ENCODE peak calls at places on chromosomes 7 and 10, in ten cellular contexts. One of them, this sample, is unnamed.

GRCh38 chr10:96619120-96619519 is 32.3 kb upstream of the TM9SF3 start:
- DNase-seq in fibroblast of the conjunctiva: no peak
- DNase-seq in left ventricle myocardium inferior: peak; percentile 22
- DNase-seq in GM19239: no peak
- DNase-seq in T-helper 17 cell: no peak
- DNase-seq in ovary: no peak
- DNase-seq in GM12892: no peak
- DNase-seq in stimulated activated CD4-positive, alpha-beta T cell treated with anti-CD3 and anti-CD28 coated beads, TNF-alpha, amount 100 ng/mL, for 1 hour: no peak
- DNase-seq in HCEC 1CT: no peak
- DNase-seq in lung: no peak
- DNase-seq in this sample: no peak

GRCh38 chr7:48052748-48053147 is 17.4 kb downstream of the C7orf57 start:
- DNase-seq in lung: no peak
- DNase-seq in T-helper 17 cell: no peak
- DNase-seq in GM12892: no peak
- DNase-seq in fibroblast of the conjunctiva: no peak
- DNase-seq in left ventricle myocardium inferior: no peak
- DNase-seq in GM19239: no peak
- DNase-seq in ovary: no peak
- DNase-seq in HCEC 1CT: peak; percentile 57
- DNase-seq in stimulated activated CD4-positive, alpha-beta T cell treated with anti-CD3 and anti-CD28 coated beads, TNF-alpha, amount 100 ng/mL, for 1 hour: no peak
- DNase-seq in this sample: no peak

GRCh38 chr7:26008428-26008827 is 143.6 kb upstream of the NFE2L3 start:
- DNase-seq in stimulated activated CD4-positive, alpha-beta T cell treated with anti-CD3 and anti-CD28 coated beads, TNF-alpha, amount 100 ng/mL, for 1 hour: no peak
- DNase-seq in fibroblast of the conjunctiva: no peak
- DNase-seq in HCEC 1CT: no peak
- DNase-seq in left ventricle myocardium inferior: no peak
- DNase-seq in T-helper 17 cell: no peak
- DNase-seq in ovary: no peak
- DNase-seq in GM19239: no peak
- DNase-seq in GM12892: no peak
- DNase-seq in lung: no peak
- DNase-seq in this sample: no peak

GRCh38 chr7:103593691-103594090 is 147.7 kb upstream of the SLC26A5 start:
- DNase-seq in GM12892: no peak
- DNase-seq in ovary: no peak
- DNase-seq in stimulated activated CD4-positive, alpha-beta T cell treated with anti-CD3 and anti-CD28 coated beads, TNF-alpha, amount 100 ng/mL, for 1 hour: no peak
- DNase-seq in T-helper 17 cell: no peak
- DNase-seq in lung: no peak
- DNase-seq in fibroblast of the conjunctiva: no peak
- DNase-seq in GM19239: no peak
- DNase-seq in HCEC 1CT: no peak
- DNase-seq in left ventricle myocardium inferior: no peak
- DNase-seq in this sample: peak; percentile 48

GRCh38 chr10:68088744-68089143 is 13.7 kb upstream of the HERC4 start:
- DNase-seq in left ventricle myocardium inferior: no peak
- DNase-seq in HCEC 1CT: peak; percentile 53
- DNase-seq in lung: no peak
- DNase-seq in stimulated activated CD4-positive, alpha-beta T cell treated with anti-CD3 and anti-CD28 coated beads, TNF-alpha, amount 100 ng/mL, for 1 hour: no peak
- DNase-seq in ovary: no peak
- DNase-seq in T-helper 17 cell: no peak
- DNase-seq in fibroblast of the conjunctiva: no peak
- DNase-seq in GM19239: no peak
- DNase-seq in GM12892: no peak
- DNase-seq in this sample: no peak

GRCh38 chr10:132391372-132392020 is 5.5 kb upstream of the PWWP2B start:
- DNase-seq in left ventricle myocardium inferior: no peak
- DNase-seq in GM19239: no peak
- DNase-seq in T-helper 17 cell: no peak
- DNase-seq in lung: no peak
- DNase-seq in HCEC 1CT: no peak
- DNase-seq in stimulated activated CD4-positive, alpha-beta T cell treated with anti-CD3 and anti-CD28 coated beads, TNF-alpha, amount 100 ng/mL, for 1 hour: no peak
- DNase-seq in ovary: peak; percentile 20
- DNase-seq in fibroblast of the conjunctiva: no peak
- DNase-seq in GM12892: no peak
- DNase-seq in this sample: no peak

GRCh38 chr7:79084423-79084822 is 369.0 kb downstream of the MAGI2 start:
- DNase-seq in GM12892: no peak
- DNase-seq in T-helper 17 cell: no peak
- DNase-seq in lung: no peak
- DNase-seq in left ventricle myocardium inferior: no peak
- DNase-seq in GM19239: no peak
- DNase-seq in HCEC 1CT: peak; percentile 44
- DNase-seq in ovary: no peak
- DNase-seq in stimulated activated CD4-positive, alpha-beta T cell treated with anti-CD3 and anti-CD28 coated beads, TNF-alpha, amount 100 ng/mL, for 1 hour: no peak
- DNase-seq in fibroblast of the conjunctiva: no peak
- DNase-seq in this sample: no peak

GRCh38 chr10:131667047-131667446 is 233.8 kb upstream of the PPP2R2D start:
- DNase-seq in lung: no peak
- DNase-seq in T-helper 17 cell: no peak
- DNase-seq in left ventricle myocardium inferior: no peak
- DNase-seq in GM12892: no peak
- DNase-seq in stimulated activated CD4-positive, alpha-beta T cell treated with anti-CD3 and anti-CD28 coated beads, TNF-alpha, amount 100 ng/mL, for 1 hour: no peak
- DNase-seq in fibroblast of the conjunctiva: no peak
- DNase-seq in ovary: no peak
- DNase-seq in HCEC 1CT: no peak
- DNase-seq in GM19239: no peak
- DNase-seq in this sample: no peak

GRCh38 chr7:45922810-45923209 is 1.7 kb upstream of the IGFBP3 start:
- DNase-seq in lung: no peak
- DNase-seq in T-helper 17 cell: no peak
- DNase-seq in stimulated activated CD4-positive, alpha-beta T cell treated with anti-CD3 and anti-CD28 coated beads, TNF-alpha, amount 100 ng/mL, for 1 hour: no peak
- DNase-seq in GM12892: no peak
- DNase-seq in GM19239: no peak
- DNase-seq in fibroblast of the conjunctiva: no peak
- DNase-seq in ovary: no peak
- DNase-seq in left ventricle myocardium inferior: no peak
- DNase-seq in HCEC 1CT: peak; percentile 26
- DNase-seq in this sample: no peak

GRCh38 chr10:78726171-78726570 is 342.6 kb upstream of the ZMIZ1 start:
- DNase-seq in GM19239: no peak
- DNase-seq in fibroblast of the conjunctiva: no peak
- DNase-seq in stimulated activated CD4-positive, alpha-beta T cell treated with anti-CD3 and anti-CD28 coated beads, TNF-alpha, amount 100 ng/mL, for 1 hour: no peak
- DNase-seq in ovary: no peak
- DNase-seq in left ventricle myocardium inferior: no peak
- DNase-seq in lung: no peak
- DNase-seq in HCEC 1CT: no peak
- DNase-seq in GM12892: no peak
- DNase-seq in T-helper 17 cell: no peak
- DNase-seq in this sample: no peak

GRCh38 chr10:79336739-79337138 is 10.5 kb upstream of the PPIF start:
- DNase-seq in lung: no peak
- DNase-seq in ovary: no peak
- DNase-seq in stimulated activated CD4-positive, alpha-beta T cell treated with anti-CD3 and anti-CD28 coated beads, TNF-alpha, amount 100 ng/mL, for 1 hour: no peak
- DNase-seq in fibroblast of the conjunctiva: no peak
- DNase-seq in GM12892: no peak
- DNase-seq in HCEC 1CT: no peak
- DNase-seq in left ventricle myocardium inferior: no peak
- DNase-seq in GM19239: no peak
- DNase-seq in T-helper 17 cell: no peak
- DNase-seq in this sample: no peak

GRCh38 chr7:93601363-93601762 is 26.8 kb upstream of the CALCR start:
- DNase-seq in ovary: no peak
- DNase-seq in stimulated activated CD4-positive, alpha-beta T cell treated with anti-CD3 and anti-CD28 coated beads, TNF-alpha, amount 100 ng/mL, for 1 hour: no peak
- DNase-seq in HCEC 1CT: no peak
- DNase-seq in lung: no peak
- DNase-seq in GM19239: no peak
- DNase-seq in fibroblast of the conjunctiva: no peak
- DNase-seq in T-helper 17 cell: no peak
- DNase-seq in left ventricle myocardium inferior: no peak
- DNase-seq in GM12892: no peak
- DNase-seq in this sample: no peak

GRCh38 chr7:102890292-102890970 is 22.4 kb upstream of the LRRC17 start:
- DNase-seq in fibroblast of the conjunctiva: no peak
- DNase-seq in left ventricle myocardium inferior: no peak
- DNase-seq in GM19239: no peak
- DNase-seq in lung: no peak
- DNase-seq in stimulated activated CD4-positive, alpha-beta T cell treated with anti-CD3 and anti-CD28 coated beads, TNF-alpha, amount 100 ng/mL, for 1 hour: no peak
- DNase-seq in GM12892: no peak
- DNase-seq in T-helper 17 cell: no peak
- DNase-seq in HCEC 1CT: peak; percentile 79
- DNase-seq in ovary: no peak
- DNase-seq in this sample: no peak

GRCh38 chr10:3977761-3978160 is 192.8 kb upstream of the KLF6 start:
- DNase-seq in ovary: no peak
- DNase-seq in stimulated activated CD4-positive, alpha-beta T cell treated with anti-CD3 and anti-CD28 coated beads, TNF-alpha, amount 100 ng/mL, for 1 hour: no peak
- DNase-seq in left ventricle myocardium inferior: no peak
- DNase-seq in HCEC 1CT: no peak
- DNase-seq in GM19239: no peak
- DNase-seq in lung: no peak
- DNase-seq in fibroblast of the conjunctiva: no peak
- DNase-seq in T-helper 17 cell: no peak
- DNase-seq in GM12892: no peak
- DNase-seq in this sample: no peak

GRCh38 chr7:44388089-44388970 is 62.9 kb upstream of the CAMK2B start:
- DNase-seq in ovary: no peak
- DNase-seq in lung: peak; percentile 24
- DNase-seq in T-helper 17 cell: no peak
- DNase-seq in GM19239: no peak
- DNase-seq in stimulated activated CD4-positive, alpha-beta T cell treated with anti-CD3 and anti-CD28 coated beads, TNF-alpha, amount 100 ng/mL, for 1 hour: no peak
- DNase-seq in HCEC 1CT: no peak
- DNase-seq in left ventricle myocardium inferior: no peak
- DNase-seq in fibroblast of the conjunctiva: no peak
- DNase-seq in GM12892: no peak
- DNase-seq in this sample: no peak

GRCh38 chr7:41970946-41971345 is 266.1 kb downstream of the GLI3 start:
- DNase-seq in GM19239: no peak
- DNase-seq in stimulated activated CD4-positive, alpha-beta T cell treated with anti-CD3 and anti-CD28 coated beads, TNF-alpha, amount 100 ng/mL, for 1 hour: no peak
- DNase-seq in lung: no peak
- DNase-seq in fibroblast of the conjunctiva: no peak
- DNase-seq in left ventricle myocardium inferior: no peak
- DNase-seq in T-helper 17 cell: no peak
- DNase-seq in GM12892: no peak
- DNase-seq in HCEC 1CT: no peak
- DNase-seq in ovary: no peak
- DNase-seq in this sample: no peak

GRCh38 chr10:95183451-95184230 is 10.4 kb upstream of the ACSM6 start:
- DNase-seq in stimulated activated CD4-positive, alpha-beta T cell treated with anti-CD3 and anti-CD28 coated beads, TNF-alpha, amount 100 ng/mL, for 1 hour: peak; percentile 27
- DNase-seq in fibroblast of the conjunctiva: peak; percentile 63
- DNase-seq in GM19239: peak; percentile 90
- DNase-seq in GM12892: peak; percentile 87
- DNase-seq in left ventricle myocardium inferior: peak; percentile 88
- DNase-seq in T-helper 17 cell: peak; percentile 25
- DNase-seq in HCEC 1CT: peak; percentile 76
- DNase-seq in lung: peak; percentile 91
- DNase-seq in ovary: peak; percentile 54
- DNase-seq in this sample: peak; percentile 35

GRCh38 chr7:45985902-45986301 is 64.8 kb upstream of the IGFBP3 start:
- DNase-seq in ovary: no peak
- DNase-seq in HCEC 1CT: peak; percentile 52
- DNase-seq in left ventricle myocardium inferior: no peak
- DNase-seq in GM12892: no peak
- DNase-seq in stimulated activated CD4-positive, alpha-beta T cell treated with anti-CD3 and anti-CD28 coated beads, TNF-alpha, amount 100 ng/mL, for 1 hour: no peak
- DNase-seq in fibroblast of the conjunctiva: no peak
- DNase-seq in lung: no peak
- DNase-seq in GM19239: no peak
- DNase-seq in T-helper 17 cell: no peak
- DNase-seq in this sample: no peak

This sample was measured in LNCaP clone FGC.